ENCODE peak calls at places on chromosome 18, in ten cellular contexts. C, J, H, R, B, G, F, Y, T and A are unnamed samples.

GRCh38 chr18:80259610-80260009 is 12.3 kb upstream of the PARD6G start:
- DNase-seq in C (no peak), J (no peak), H (no peak), R (no peak), B (no peak), G (no peak), F (no peak), Y (no peak), T (no peak), A (no peak)

GRCh38 chr18:48835119-48835518 is 115.6 kb downstream of the SMAD7 start:
- DNase-seq in C (no peak), J (no peak), H (no peak), R (no peak), B (no peak), G (no peak), F (no peak), Y (no peak), T (no peak), A (no peak)

GRCh38 chr18:777021-777420 is 35.0 kb downstream of the YES1 start:
- DNase-seq in C (no peak), J (no peak), H (no peak), R (no peak), B (no peak), G (no peak), F (no peak), Y (no peak), T (no peak), A (peak)

GRCh38 chr18:74579704-74580103 is 18.0 kb upstream of the ZNF407 start:
- DNase-seq in C (no peak), J (no peak), H (no peak), R (no peak), B (no peak), G (no peak), F (no peak), Y (no peak), T (no peak), A (peak)

GRCh38 chr18:39455300-39455699 is 1889.7 kb upstream of the CELF4 start:
- DNase-seq in C (peak), J (peak), H (no peak), R (no peak), B (no peak), G (no peak), F (no peak), Y (no peak), T (peak), A (peak)

GRCh38 chr18:36636237-36636792 is 192.5 kb downstream of the TPGS2 start:
- DNase-seq in C (no peak), J (no peak), H (no peak), R (no peak), B (no peak), G (no peak), F (no peak), Y (no peak), T (no peak), A (no peak)

GRCh38 chr18:34023471-34023870 is 201.2 kb downstream of the NOL4 start:
- DNase-seq in C (no peak), J (no peak), H (no peak), R (no peak), B (no peak), G (no peak), F (no peak), Y (no peak), T (no peak), A (peak)

GRCh38 chr18:34115409-34116081 is 109.2 kb downstream of the NOL4 start:
- DNase-seq in C (no peak), J (no peak), H (no peak), R (no peak), B (no peak), G (no peak), F (no peak), Y (no peak), T (no peak), A (no peak)

GRCh38 chr18:23191952-23192662 is 56.8 kb downstream of the CABLES1 start:
- DNase-seq in C (peak), J (peak), H (no peak), R (no peak), B (peak), G (no peak), F (no peak), Y (no peak), T (peak), A (peak)

GRCh38 chr18:69636529-69637301 is 236.0 kb downstream of the DOK6 start:
- DNase-seq in C (peak), J (no peak), H (no peak), R (no peak), B (no peak), G (no peak), F (no peak), Y (no peak), T (peak), A (no peak)

GRCh38 chr18:65938592-65939372 is 188.0 kb downstream of the CDH7 start:
- DNase-seq in C (peak), J (no peak), H (no peak), R (no peak), B (peak), G (no peak), F (peak), Y (no peak), T (peak), A (no peak)

GRCh38 chr18:681985-682384 is 24.5 kb downstream of the TYMS start:
- DNase-seq in C (no peak), J (no peak), H (no peak), R (no peak), B (no peak), G (peak), F (no peak), Y (no peak), T (no peak), A (no peak)

GRCh38 chr18:75809392-75809791 is 381.9 kb upstream of the SMIM21 start:
- DNase-seq in C (no peak), J (no peak), H (no peak), R (no peak), B (no peak), G (no peak), F (no peak), Y (no peak), T (no peak), A (no peak)

GRCh38 chr18:354003-354402 is 86.2 kb upstream of the THOC1 start:
- DNase-seq in C (no peak), J (no peak), H (no peak), R (no peak), B (no peak), G (no peak), F (no peak), Y (no peak), T (no peak), A (no peak)

GRCh38 chr18:27860701-27861107 is 316.2 kb downstream of the CDH2 start:
- DNase-seq in C (peak), J (peak), H (no peak), R (no peak), B (no peak), G (no peak), F (no peak), Y (no peak), T (no peak), A (peak)

GRCh38 chr18:51802589-51802988 is 537.4 kb upstream of the DCC start:
- DNase-seq in C (peak), J (no peak), H (no peak), R (no peak), B (no peak), G (no peak), F (no peak), Y (no peak), T (no peak), A (no peak)

GRCh38 chr18:26133652-26134051 is at the start of gene PSMA8:
- DNase-seq in C (no peak), J (no peak), H (no peak), R (peak), B (no peak), G (peak), F (no peak), Y (no peak), T (peak), A (no peak)

GRCh38 chr18:66749030-66749429 is 145.1 kb upstream of the CDH19 start:
- DNase-seq in C (no peak), J (no peak), H (no peak), R (no peak), B (peak), G (no peak), F (no peak), Y (no peak), T (no peak), A (no peak)

GRCh38 chr18:79242246-79242645 is 153.5 kb upstream of the NFATC1 start:
- DNase-seq in C (peak), J (no peak), H (no peak), R (no peak), B (no peak), G (no peak), F (no peak), Y (no peak), T (no peak), A (peak)

GRCh38 chr18:61870151-61870550 is 22.7 kb downstream of the RNF152 start:
- DNase-seq in C (no peak), J (peak), H (no peak), R (no peak), B (no peak), G (no peak), F (no peak), Y (no peak), T (no peak), A (no peak)

GRCh38 chr18:14577971-14578370 is 34.6 kb upstream of the POTEC start:
- DNase-seq in C (no peak), J (no peak), H (no peak), R (no peak), B (no peak), G (no peak), F (no peak), Y (no peak), T (no peak), A (peak)

GRCh38 chr18:79980585-79980984 is 7.8 kb downstream of the TXNL4A start:
- DNase-seq in C (no peak), J (no peak), H (no peak), R (no peak), B (no peak), G (no peak), F (no peak), Y (no peak), T (no peak), A (no peak)

GRCh38 chr18:10755855-10756254 is 230.0 kb downstream of the NAPG start:
- DNase-seq in C (no peak), J (no peak), H (no peak), R (no peak), B (no peak), G (no peak), F (no peak), Y (no peak), T (no peak), A (no peak)

GRCh38 chr18:9275890-9276289 is 58.7 kb upstream of the TWSG1 start:
- DNase-seq in C (no peak), J (no peak), H (no peak), R (no peak), B (peak), G (no peak), F (no peak), Y (no peak), T (no peak), A (no peak)

GRCh38 chr18:2985628-2986027 is 27.3 kb downstream of the LPIN2 start:
- DNase-seq in C (no peak), J (no peak), H (no peak), R (no peak), B (peak), G (no peak), F (no peak), Y (no peak), T (no peak), A (no peak)

GRCh38 chr18:8424481-8424880 is 184.8 kb upstream of the RAB12 start:
- DNase-seq in C (no peak), J (no peak), H (no peak), R (no peak), B (no peak), G (no peak), F (no peak), Y (no peak), T (no peak), A (no peak)

GRCh38 chr18:75472391-75472790 is 44.9 kb upstream of the SMIM21 start:
- DNase-seq in C (no peak), J (peak), H (no peak), R (no peak), B (no peak), G (no peak), F (no peak), Y (no peak), T (no peak), A (no peak)

GRCh38 chr18:64474279-64474678 is 325.4 kb upstream of the LINC00305 start:
- DNase-seq in C (no peak), J (no peak), H (no peak), R (no peak), B (no peak), G (no peak), F (no peak), Y (no peak), T (no peak), A (no peak)

GRCh38 chr18:23170137-23170536 is 34.9 kb downstream of the CABLES1 start:
- DNase-seq in C (no peak), J (no peak), H (no peak), R (no peak), B (no peak), G (no peak), F (no peak), Y (no peak), T (no peak), A (no peak)

GRCh38 chr18:73461038-73461779 is 593.4 kb upstream of the NETO1 start:
- DNase-seq in C (no peak), J (no peak), H (no peak), R (no peak), B (no peak), G (no peak), F (no peak), Y (no peak), T (no peak), A (no peak)